ENCODE peak calls at places on chromosomes 6 and 20, in eight cellular contexts. W is WTC11, M is osteocyte, F is PC-9, Y is pancreas, T is cardiac fibroblast, Q is CD14-positive monocyte, H is heart right ventricle. D is an unnamed sample.

GRCh38 chr6:7165002-7165735 is 57.4 kb downstream of the RREB1 start:
- DNase-seq in W (no peak), M (no peak), F (no peak), Y (no peak), T (peak), Q (no peak), H (peak), D (no peak)

GRCh38 chr20:48783533-48784272 is 44.1 kb downstream of the PREX1 start:
- DNase-seq in W (no peak), M (no peak), F (no peak), Y (no peak), T (peak), Q (peak), H (no peak), D (no peak)

GRCh38 chr6:45555981-45556771 is 178.4 kb upstream of the SUPT3H start:
- DNase-seq in W (no peak), M (no peak), F (no peak), Y (no peak), T (peak), Q (no peak), H (no peak), D (no peak)

GRCh38 chr6:129240492-129240853 is 357.5 kb downstream of the LAMA2 start:
- DNase-seq in W (no peak), M (no peak), F (no peak), Y (no peak), T (no peak), Q (no peak), H (no peak), D (no peak)

GRCh38 chr20:5862703-5863039 is 87.7 kb downstream of the TRMT6 start:
- DNase-seq in W (no peak), M (no peak), F (no peak), Y (no peak), T (peak), Q (no peak), H (no peak), D (no peak)

GRCh38 chr6:45448417-45449389 is 71.0 kb upstream of the SUPT3H start:
- DNase-seq in W (no peak), M (no peak), F (no peak), Y (peak), T (peak), Q (no peak), H (no peak), D (no peak)

GRCh38 chr6:168908166-168908565 is 345.5 kb downstream of the THBS2 start:
- DNase-seq in W (no peak), M (no peak), F (no peak), Y (no peak), T (peak), Q (no peak), H (no peak), D (no peak)

GRCh38 chr6:33816911-33817310 is 13.1 kb upstream of the MLN start:
- DNase-seq in W (no peak), M (no peak), F (no peak), Y (no peak), T (no peak), Q (no peak), H (no peak), D (no peak)

GRCh38 chr6:32095338-32096086 is 13.6 kb downstream of the TNXB start:
- DNase-seq in W (no peak), M (no peak), F (no peak), Y (peak), T (no peak), Q (no peak), H (no peak), D (no peak)

GRCh38 chr6:72741083-72741482 is 119.2 kb downstream of the KCNQ5 start:
- DNase-seq in W (no peak), M (no peak), F (no peak), Y (no peak), T (no peak), Q (no peak), H (no peak), D (no peak)

GRCh38 chr6:160462551-160463109 is 114.5 kb downstream of the SLC22A3 start:
- DNase-seq in W (no peak), M (no peak), F (no peak), Y (no peak), T (peak), Q (no peak), H (no peak), D (no peak)

GRCh38 chr20:46243707-46244628 is 64.3 kb downstream of the CDH22 start:
- DNase-seq in W (no peak), M (no peak), F (no peak), Y (no peak), T (no peak), Q (no peak), H (no peak), D (no peak)

DNA sequence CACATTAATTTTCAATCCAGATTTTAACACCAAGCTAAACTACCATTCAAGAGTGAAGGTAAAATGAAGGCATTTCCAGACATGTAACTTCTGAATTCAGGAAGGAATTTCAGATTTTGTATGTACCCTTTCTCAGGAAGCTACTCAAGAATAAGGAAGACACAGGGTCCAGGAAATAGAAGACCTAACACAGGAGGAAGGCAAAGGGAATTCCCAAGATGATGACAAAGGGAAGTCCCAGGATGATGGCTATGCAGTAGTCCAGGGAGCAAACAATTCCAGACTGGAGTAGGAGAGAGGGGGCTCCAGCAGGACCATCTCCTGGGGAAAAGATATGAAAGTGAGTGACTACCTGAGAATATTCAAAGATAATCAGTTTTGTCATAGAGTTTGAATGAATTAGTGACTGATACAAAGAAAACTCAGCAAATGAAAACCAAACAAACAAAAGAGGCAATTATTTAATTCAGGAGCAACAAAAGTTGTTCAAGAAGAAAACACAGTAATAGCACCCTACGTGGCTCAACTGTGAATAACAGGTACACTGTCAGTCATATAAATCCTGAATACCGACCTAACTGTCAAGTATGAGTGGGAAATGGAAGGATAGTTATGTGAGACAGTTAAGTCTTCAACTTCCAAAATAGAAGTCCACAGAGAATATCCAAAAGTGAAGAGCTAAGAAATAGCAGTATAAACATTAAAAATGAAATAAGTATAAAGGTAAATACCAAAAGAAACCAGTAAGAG is 4.0 kb downstream of the RNF24 start:
- DNase-seq in W (no peak), M (no peak), F (no peak), Y (no peak), T (no peak), Q (no peak), H (no peak), D (no peak)
- TF ChIP-seq CTCF in W (no peak), M (no peak), F (no peak), Y (no peak), T (no peak), Q (no peak), H (no peak), D (no peak)

DNA sequence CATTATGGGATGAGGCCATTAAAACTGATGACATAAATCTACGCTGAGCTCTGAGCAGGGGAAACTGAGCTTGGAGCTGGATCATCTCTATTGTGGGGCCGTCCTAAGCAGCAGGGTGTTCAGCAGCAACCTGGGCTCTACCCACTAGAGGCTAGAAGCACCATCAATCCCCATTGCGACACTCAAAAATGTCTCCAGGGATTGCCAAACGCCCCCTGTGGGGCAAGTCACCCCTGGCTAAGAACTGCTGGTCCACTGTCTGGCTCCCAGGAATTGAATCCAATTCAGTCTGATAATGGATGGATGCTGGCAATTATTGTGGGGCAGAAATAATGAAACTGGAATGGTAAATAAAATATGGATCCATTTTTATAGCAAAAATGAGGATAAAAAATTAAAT is 38.2 kb downstream of the PMEPA1 start:
- DNase-seq in W (no peak), M (no peak), F (peak), Y (no peak), T (no peak), Q (no peak), H (no peak), D (no peak)
- TF ChIP-seq CTCF in W (no peak), M (no peak), F (no peak), Y (no peak), T (no peak), Q (no peak), H (no peak), D (no peak)

DNA sequence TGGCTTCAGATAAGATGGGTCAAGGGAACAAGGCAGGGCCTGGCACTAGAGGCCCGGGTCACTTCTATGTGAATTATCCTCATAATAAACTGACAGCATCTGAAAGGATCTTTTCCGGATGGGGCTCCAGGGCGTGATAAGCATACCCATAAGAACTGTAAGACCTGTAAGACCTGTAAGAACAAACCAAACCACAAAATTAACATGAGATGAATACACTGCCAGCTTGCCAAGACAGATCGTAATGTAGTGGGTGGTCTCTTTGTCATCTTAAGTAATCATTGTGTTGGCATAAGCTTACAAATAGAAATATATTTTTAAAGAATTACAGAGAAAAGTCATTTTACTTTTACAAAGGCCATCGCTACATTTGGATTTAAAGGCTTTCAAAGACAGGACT is 335.0 kb downstream of the RFPL4B start:
- DNase-seq in W (no peak), M (no peak), F (no peak), Y (no peak), T (no peak), Q (no peak), H (no peak), D (no peak)
- TF ChIP-seq CTCF in W (no peak), M (no peak), F (no peak), Y (no peak), T (no peak), Q (no peak), H (no peak), D (no peak)

GRCh38 chr6:87407531-87407895 is 259 bp upstream of the CFAP206 start:
- DNase-seq in W (no peak), M (no peak), F (no peak), Y (no peak), T (peak), Q (no peak), H (peak), D (peak)

GRCh38 chr6:87408721-87409155 is 966 bp downstream of the CFAP206 start:
- DNase-seq in W (no peak), M (no peak), F (peak), Y (no peak), T (no peak), Q (no peak), H (no peak), D (no peak)

DNA sequence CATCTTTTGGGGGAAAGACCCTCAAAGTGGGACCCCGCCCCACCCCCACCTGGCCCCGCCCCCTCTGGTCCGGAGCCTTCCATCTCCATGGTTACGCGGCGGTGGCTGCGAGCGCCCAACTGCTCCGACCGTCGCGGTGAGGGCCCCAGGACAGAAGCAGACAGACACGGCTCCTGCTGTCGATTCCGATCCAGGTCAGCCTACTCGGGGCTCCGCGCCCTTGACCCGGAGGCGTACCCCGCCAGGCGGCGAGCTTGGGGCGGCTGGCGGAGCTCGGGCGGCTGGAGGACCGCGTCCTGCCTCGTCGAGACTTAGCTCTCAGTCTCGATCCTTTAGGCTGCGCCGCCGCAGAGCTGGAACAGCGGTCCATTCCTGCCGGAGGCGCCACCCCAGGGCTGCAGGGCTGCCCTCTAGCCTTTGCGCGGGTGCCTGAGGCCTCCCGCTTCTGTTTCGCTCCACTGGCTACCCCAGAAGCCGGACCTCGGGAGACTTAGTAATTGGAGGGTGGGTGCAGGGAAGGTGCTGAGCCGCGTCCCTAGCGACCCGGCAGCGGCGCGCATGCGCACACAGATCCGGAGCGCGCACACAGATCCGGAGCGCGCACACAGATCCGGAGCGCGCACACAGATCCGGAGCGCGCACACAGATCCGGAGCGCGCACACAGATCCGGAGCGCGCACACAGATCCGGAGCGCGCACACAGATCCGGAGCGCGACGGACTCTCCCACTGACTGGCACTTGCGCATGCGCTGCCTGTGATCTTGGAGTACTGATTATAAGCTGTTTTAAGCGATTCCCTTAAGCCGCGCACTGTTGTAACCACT is at the start of gene CFAP206:
- DNase-seq in W (peak), M (peak), F (peak), Y (peak), T (peak), Q (peak), H (peak), D (peak)
- TF ChIP-seq CTCF in W (no peak), M (peak), F (no peak), Y (no peak), T (no peak), Q (no peak), H (peak), D (no peak)

GRCh38 chr6:9482030-9482731 is 932.7 kb downstream of the TFAP2A start:
- DNase-seq in W (no peak), M (no peak), F (peak), Y (no peak), T (peak), Q (no peak), H (no peak), D (peak)
- TF ChIP-seq CTCF in W (no peak), M (no peak), F (no peak), Y (no peak), T (no peak), Q (no peak), H (no peak), D (no peak)

GRCh38 chr6:42569102-42570028 is 5.5 kb downstream of the UBR2 start:
- DNase-seq in W (no peak), M (no peak), F (peak), Y (no peak), T (peak), Q (no peak), H (no peak), D (no peak)
- TF ChIP-seq CTCF in W (no peak), M (no peak), F (no peak), Y (no peak), T (peak), Q (no peak), H (no peak), D (no peak)

GRCh38 chr6:140671926-140672325 is 1297.5 kb upstream of the CITED2 start:
- DNase-seq in W (no peak), M (no peak), F (no peak), Y (no peak), T (no peak), Q (no peak), H (no peak), D (peak)
- TF ChIP-seq CTCF in W (no peak), M (peak), F (no peak), Y (no peak), T (peak), Q (no peak), H (no peak), D (peak)

GRCh38 chr20:38196016-38196415 is 30.9 kb upstream of the TGM2 start:
- DNase-seq in W (no peak), M (no peak), F (no peak), Y (no peak), T (no peak), Q (no peak), H (no peak), D (no peak)

GRCh38 chr20:38195521-38195920 is 30.5 kb upstream of the TGM2 start:
- DNase-seq in W (no peak), M (no peak), F (peak), Y (no peak), T (no peak), Q (no peak), H (no peak), D (no peak)

GRCh38 chr20:38197217-38198008 is 32.3 kb upstream of the TGM2 start:
- DNase-seq in W (no peak), M (no peak), F (no peak), Y (no peak), T (peak), Q (no peak), H (no peak), D (no peak)

GRCh38 chr20:38195041-38195504 is 30.0 kb upstream of the TGM2 start:
- DNase-seq in W (no peak), M (no peak), F (peak), Y (no peak), T (no peak), Q (no peak), H (no peak), D (no peak)

GRCh38 chr20:38196592-38196991 is 31.5 kb upstream of the TGM2 start:
- DNase-seq in W (no peak), M (no peak), F (peak), Y (no peak), T (peak), Q (peak), H (peak), D (no peak)
- TF ChIP-seq CTCF in W (no peak), M (no peak), F (no peak), Y (no peak), T (no peak), Q (no peak), H (no peak), D (no peak)

DNA sequence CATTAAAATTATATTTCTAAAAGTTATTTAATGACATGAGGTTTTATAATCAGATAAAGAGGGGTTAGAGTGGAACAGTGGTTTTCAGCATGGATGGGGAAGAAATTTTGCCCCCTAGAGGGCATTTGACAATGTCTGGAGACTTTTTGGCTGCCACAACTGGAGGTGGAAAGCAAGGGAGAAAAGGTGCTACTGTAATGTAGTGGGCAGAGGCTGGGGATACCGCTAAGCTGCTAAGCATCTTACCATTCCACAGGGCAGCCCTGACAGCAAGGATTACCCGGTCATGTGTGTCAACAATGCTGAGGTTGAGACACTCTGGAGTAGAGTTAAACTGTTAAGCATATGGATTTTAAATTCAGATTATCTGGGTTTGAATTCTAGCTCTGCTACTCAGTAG is 52.9 kb upstream of the FABP7 start:
- DNase-seq in W (peak), M (no peak), F (peak), Y (no peak), T (peak), Q (no peak), H (no peak), D (peak)
- TF ChIP-seq CTCF in W (peak), M (peak), F (peak), Y (no peak), T (peak), Q (peak), H (peak), D (peak)

D was measured in GM23338.